ENCODE peak calls at places on chromosomes 1 and 21, in eight cellular contexts. A is tibial nerve, P is tibial artery, T is OCI-LY7, V is fibroblast of mammary gland, K is HFFc6, N is adrenal gland, B is AG09309. Z is an unnamed sample.

GRCh38 chr1:169902750-169903149 is 9.1 kb upstream of the SCYL3 start:
- DNase-seq in A (no peak), P (no peak), T (no peak), V (no peak), K (no peak), N (no peak), B (no peak), Z (no peak)

GRCh38 chr1:113942527-113942926 is 13.4 kb downstream of the HIPK1 start:
- DNase-seq in A (no peak), P (no peak), T (no peak), V (no peak), K (no peak), N (no peak), B (no peak), Z (no peak)

GRCh38 chr21:44314561-44314960 is 14.7 kb downstream of the PFKL start:
- DNase-seq in A (no peak), P (no peak), T (no peak), V (no peak), K (no peak), N (no peak), B (no peak), Z (no peak)

GRCh38 chr1:200732438-200732837 is 6.3 kb upstream of the CAMSAP2 start:
- DNase-seq in A (no peak), P (no peak), T (no peak), V (no peak), K (no peak), N (no peak), B (no peak), Z (no peak)

GRCh38 chr1:21022279-21023040 is 154.2 kb downstream of the EIF4G3 start:
- DNase-seq in A (no peak), P (peak), T (peak), V (peak), K (peak), N (peak), B (peak), Z (peak)

GRCh38 chr1:2972011-2972878 is 49.0 kb upstream of the ACTRT2 start:
- DNase-seq in A (no peak), P (no peak), T (no peak), V (no peak), K (no peak), N (no peak), B (no peak), Z (no peak)

GRCh38 chr1:203167026-203167912 is 8.4 kb downstream of the MYBPH start:
- DNase-seq in A (no peak), P (no peak), T (no peak), V (no peak), K (no peak), N (no peak), B (no peak), Z (peak)

GRCh38 chr1:175482072-175482451 is 261.3 kb downstream of the TNR start:
- DNase-seq in A (no peak), P (no peak), T (no peak), V (no peak), K (no peak), N (no peak), B (no peak), Z (no peak)

GRCh38 chr1:94339229-94339927 is 78.8 kb upstream of the ABCD3 start:
- DNase-seq in A (no peak), P (no peak), T (no peak), V (no peak), K (no peak), N (no peak), B (no peak), Z (no peak)

GRCh38 chr1:245232936-245233335 is 78.2 kb downstream of the KIF26B start:
- DNase-seq in A (no peak), P (no peak), T (no peak), V (no peak), K (no peak), N (no peak), B (no peak), Z (no peak)

GRCh38 chr1:53080041-53080440 is 18.0 kb downstream of the PODN start:
- DNase-seq in A (no peak), P (no peak), T (no peak), V (no peak), K (no peak), N (no peak), B (no peak), Z (no peak)

GRCh38 chr1:91165033-91165654 is 143.3 kb upstream of the ZNF644 start:
- DNase-seq in A (peak), P (peak), T (peak), V (peak), K (peak), N (peak), B (peak), Z (peak)

GRCh38 chr1:156870734-156871133 is 10.1 kb downstream of the NTRK1 start:
- DNase-seq in A (no peak), P (no peak), T (no peak), V (peak), K (peak), N (no peak), B (peak), Z (peak)

GRCh38 chr1:100612540-100612939 is 74.6 kb downstream of the GPR88 start:
- DNase-seq in A (no peak), P (no peak), T (no peak), V (no peak), K (no peak), N (no peak), B (no peak), Z (no peak)

GRCh38 chr21:36589352-36589971 is 109.5 kb upstream of the SIM2 start:
- DNase-seq in A (no peak), P (no peak), T (peak), V (peak), K (peak), N (peak), B (no peak), Z (peak)

GRCh38 chr1:32696041-32696440 is 6.5 kb downstream of the SYNC start:
- DNase-seq in A (no peak), P (no peak), T (no peak), V (no peak), K (no peak), N (no peak), B (no peak), Z (no peak)

GRCh38 chr1:147842578-147842977 is 60.0 kb upstream of the GJA8 start:
- DNase-seq in A (no peak), P (no peak), T (no peak), V (no peak), K (no peak), N (no peak), B (no peak), Z (no peak)

GRCh38 chr1:23555949-23556640 is 3.2 kb downstream of the ID3 start:
- DNase-seq in A (no peak), P (no peak), T (peak), V (peak), K (peak), N (no peak), B (peak), Z (peak)

GRCh38 chr1:206787956-206788355 is 15.7 kb upstream of the IL10 start:
- DNase-seq in A (no peak), P (no peak), T (no peak), V (no peak), K (no peak), N (no peak), B (no peak), Z (no peak)

GRCh38 chr1:221435510-221435909 is 306.4 kb downstream of the DUSP10 start:
- DNase-seq in A (no peak), P (no peak), T (peak), V (peak), K (peak), N (no peak), B (no peak), Z (peak)

GRCh38 chr1:67648582-67649326 is 36.2 kb upstream of the GADD45A start:
- DNase-seq in A (no peak), P (no peak), T (no peak), V (no peak), K (no peak), N (no peak), B (no peak), Z (no peak)

GRCh38 chr1:36847186-36847585 is 187.1 kb downstream of the GRIK3 start:
- DNase-seq in A (no peak), P (no peak), T (no peak), V (no peak), K (no peak), N (no peak), B (no peak), Z (no peak)

GRCh38 chr1:208160259-208160819 is 83.8 kb downstream of the PLXNA2 start:
- DNase-seq in A (no peak), P (no peak), T (no peak), V (no peak), K (no peak), N (no peak), B (no peak), Z (no peak)

GRCh38 chr1:221667504-221667903 is 74.4 kb downstream of the DUSP10 start:
- DNase-seq in A (no peak), P (no peak), T (no peak), V (peak), K (peak), N (no peak), B (peak), Z (peak)

GRCh38 chr1:53317651-53318539 is 10.0 kb downstream of the LRP8 start:
- DNase-seq in A (no peak), P (no peak), T (no peak), V (no peak), K (no peak), N (no peak), B (no peak), Z (no peak)

GRCh38 chr1:17423781-17424245 is 15.7 kb downstream of the RCC2 start:
- DNase-seq in A (no peak), P (no peak), T (no peak), V (peak), K (no peak), N (no peak), B (no peak), Z (peak)

GRCh38 chr1:37650173-37650572 is 15.5 kb upstream of the RSPO1 start:
- DNase-seq in A (no peak), P (no peak), T (no peak), V (no peak), K (no peak), N (no peak), B (no peak), Z (no peak)

GRCh38 chr1:154730251-154730650 is 122.3 kb upstream of the ADAR start:
- DNase-seq in A (no peak), P (no peak), T (no peak), V (peak), K (peak), N (no peak), B (no peak), Z (peak)

GRCh38 chr21:42298237-42298636 is 17.0 kb downstream of the TFF3 start:
- DNase-seq in A (no peak), P (no peak), T (no peak), V (no peak), K (no peak), N (no peak), B (no peak), Z (no peak)

GRCh38 chr1:63261736-63262142 is 60.6 kb upstream of the FOXD3 start:
- DNase-seq in A (no peak), P (no peak), T (no peak), V (peak), K (no peak), N (no peak), B (no peak), Z (peak)

GRCh38 chr1:63112155-63112914 is 210.0 kb upstream of the FOXD3 start:
- DNase-seq in A (no peak), P (no peak), T (no peak), V (peak), K (peak), N (no peak), B (peak), Z (peak)

GRCh38 chr1:115677570-115677969 is 35.8 kb downstream of the VANGL1 start:
- DNase-seq in A (no peak), P (no peak), T (no peak), V (no peak), K (no peak), N (no peak), B (no peak), Z (no peak)
- TF ChIP-seq CTCF in A (no peak), P (no peak), T (no peak), V (no peak), K (peak), N (no peak), B (no peak), Z (peak)

GRCh38 chr1:219385786-219386427 is 212.2 kb downstream of the LYPLAL1 start:
- DNase-seq in A (no peak), P (peak), T (peak), V (peak), K (peak), N (peak), B (no peak), Z (peak)
- TF ChIP-seq CTCF in A (peak), P (peak), T (peak), V (peak), K (peak), N (peak), B (peak), Z (peak)

GRCh38 chr1:111746614-111746999 is 7.4 kb upstream of the INKA2 start:
- DNase-seq in A (no peak), P (no peak), T (no peak), V (no peak), K (no peak), N (no peak), B (no peak), Z (no peak)

GRCh38 chr1:111739984-111740765 is 980 bp upstream of the INKA2 start:
- DNase-seq in A (no peak), P (peak), T (no peak), V (peak), K (peak), N (peak), B (no peak), Z (peak)

GRCh38 chr1:111743679-111744101 is 4.5 kb upstream of the INKA2 start:
- DNase-seq in A (no peak), P (no peak), T (no peak), V (peak), K (peak), N (no peak), B (no peak), Z (peak)

GRCh38 chr1:111745670-111746613 is 6.7 kb upstream of the INKA2 start:
- DNase-seq in A (no peak), P (no peak), T (no peak), V (no peak), K (peak), N (no peak), B (no peak), Z (no peak)

GRCh38 chr1:111742938-111743549 is 3.8 kb upstream of the INKA2 start:
- DNase-seq in A (no peak), P (no peak), T (no peak), V (no peak), K (peak), N (no peak), B (no peak), Z (peak)
- TF ChIP-seq CTCF in A (no peak), P (no peak), T (no peak), V (no peak), K (no peak), N (no peak), B (no peak), Z (no peak)

GRCh38 chr1:66253330-66253921 is 280.5 kb upstream of the SGIP1 start:
- DNase-seq in A (no peak), P (no peak), T (peak), V (peak), K (peak), N (no peak), B (no peak), Z (peak)
- TF ChIP-seq CTCF in A (peak), P (peak), T (peak), V (peak), K (peak), N (peak), B (peak), Z (peak)

GRCh38 chr1:18712254-18712605 is 81.6 kb downstream of the PAX7 start:
- DNase-seq in A (no peak), P (no peak), T (no peak), V (no peak), K (no peak), N (no peak), B (no peak), Z (no peak)

GRCh38 chr1:18716785-18717678 is 86.4 kb downstream of the PAX7 start:
- DNase-seq in A (no peak), P (no peak), T (no peak), V (no peak), K (no peak), N (no peak), B (no peak), Z (no peak)

GRCh38 chr1:18714404-18715175 is 83.9 kb downstream of the PAX7 start:
- DNase-seq in A (no peak), P (no peak), T (no peak), V (no peak), K (no peak), N (no peak), B (no peak), Z (no peak)

GRCh38 chr1:18719786-18720436 is 89.3 kb downstream of the PAX7 start:
- DNase-seq in A (no peak), P (no peak), T (no peak), V (no peak), K (peak), N (no peak), B (no peak), Z (no peak)

GRCh38 chr1:18716112-18716784 is 85.6 kb downstream of the PAX7 start:
- DNase-seq in A (no peak), P (no peak), T (no peak), V (no peak), K (no peak), N (no peak), B (no peak), Z (no peak)
- TF ChIP-seq CTCF in A (no peak), P (no peak), T (no peak), V (no peak), K (no peak), N (no peak), B (no peak), Z (no peak)

DNA sequence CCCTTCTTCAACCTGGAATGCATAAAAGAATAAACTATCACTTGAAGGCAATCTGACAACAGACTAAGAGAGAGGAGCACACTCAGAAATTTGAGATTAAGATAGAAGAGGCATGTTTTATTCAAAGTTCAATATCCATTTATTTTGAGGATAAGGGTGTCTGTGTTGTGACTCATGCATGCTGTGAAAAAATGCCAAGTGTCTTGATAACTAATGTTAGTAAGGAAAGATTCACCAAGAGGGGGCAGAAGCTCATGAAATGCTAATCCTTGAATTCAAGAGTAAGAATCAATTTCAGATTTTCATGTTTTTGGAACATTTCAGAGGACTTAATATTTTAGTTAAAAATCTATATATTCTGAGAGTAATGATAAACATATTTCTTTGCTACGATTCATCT is 94.0 kb downstream of the IFI44 start:
- DNase-seq in A (no peak), P (no peak), T (no peak), V (peak), K (peak), N (no peak), B (peak), Z (peak)
- TF ChIP-seq CTCF in A (no peak), P (no peak), T (no peak), V (peak), K (peak), N (no peak), B (peak), Z (peak)

GRCh38 chr1:237677979-237678378 is 212.7 kb downstream of the ZP4 start:
- DNase-seq in A (no peak), P (no peak), T (no peak), V (peak), K (peak), N (no peak), B (no peak), Z (peak)
- TF ChIP-seq CTCF in A (no peak), P (no peak), T (peak), V (peak), K (peak), N (no peak), B (no peak), Z (peak)